ENCODE peak calls at places on chromosomes 1 and 21, in five cellular contexts. One of them, this sample, is unnamed.

GRCh38 chr1:215793210-215793609 is 226.1 kb downstream of the KCTD3 start:
- DNase-seq in stimulated activated CD8-positive, alpha-beta memory T cell treated with anti-CD3 and anti-CD28 coated beads, Interleukin-15, amount 100 ng/mL, for 48 hours: no peak
- DNase-seq in NCI-H1417: no peak
- DNase-seq in NCI-H1092 treated with DMSO at 0.1 percent for 48 hours: peak
- DNase-seq in activated T-cell treated with anti-CD3 and anti-CD28 coated beads, Interleukin-2, amount 50 U/mL, for 4 hours: no peak
- DNase-seq in this sample: peak

GRCh38 chr1:24908591-24909259 is 21.4 kb downstream of the RUNX3 start:
- DNase-seq in NCI-H1417: no peak
- DNase-seq in stimulated activated CD8-positive, alpha-beta memory T cell treated with anti-CD3 and anti-CD28 coated beads, Interleukin-15, amount 100 ng/mL, for 48 hours: no peak
- DNase-seq in activated T-cell treated with anti-CD3 and anti-CD28 coated beads, Interleukin-2, amount 50 U/mL, for 4 hours: no peak
- DNase-seq in NCI-H1092 treated with DMSO at 0.1 percent for 48 hours: no peak
- DNase-seq in this sample: no peak

GRCh38 chr1:228208831-228209524 is 1.1 kb downstream of the OBSCN start:
- DNase-seq in NCI-H1417: no peak
- DNase-seq in stimulated activated CD8-positive, alpha-beta memory T cell treated with anti-CD3 and anti-CD28 coated beads, Interleukin-15, amount 100 ng/mL, for 48 hours: no peak
- DNase-seq in NCI-H1092 treated with DMSO at 0.1 percent for 48 hours: no peak
- DNase-seq in activated T-cell treated with anti-CD3 and anti-CD28 coated beads, Interleukin-2, amount 50 U/mL, for 4 hours: no peak
- DNase-seq in this sample: no peak

GRCh38 chr1:19448491-19449439 is 36.6 kb downstream of the CAPZB start:
- DNase-seq in activated T-cell treated with anti-CD3 and anti-CD28 coated beads, Interleukin-2, amount 50 U/mL, for 4 hours: no peak
- DNase-seq in NCI-H1092 treated with DMSO at 0.1 percent for 48 hours: no peak
- DNase-seq in NCI-H1417: no peak
- DNase-seq in stimulated activated CD8-positive, alpha-beta memory T cell treated with anti-CD3 and anti-CD28 coated beads, Interleukin-15, amount 100 ng/mL, for 48 hours: no peak
- DNase-seq in this sample: peak

GRCh38 chr1:168752171-168752570 is 23.2 kb upstream of the DPT start:
- DNase-seq in NCI-H1417: peak
- DNase-seq in stimulated activated CD8-positive, alpha-beta memory T cell treated with anti-CD3 and anti-CD28 coated beads, Interleukin-15, amount 100 ng/mL, for 48 hours: no peak
- DNase-seq in activated T-cell treated with anti-CD3 and anti-CD28 coated beads, Interleukin-2, amount 50 U/mL, for 4 hours: no peak
- DNase-seq in NCI-H1092 treated with DMSO at 0.1 percent for 48 hours: no peak
- DNase-seq in this sample: peak

GRCh38 chr1:198556969-198557368 is 16.5 kb upstream of the ATP6V1G3 start:
- DNase-seq in NCI-H1417: no peak
- DNase-seq in NCI-H1092 treated with DMSO at 0.1 percent for 48 hours: no peak
- DNase-seq in activated T-cell treated with anti-CD3 and anti-CD28 coated beads, Interleukin-2, amount 50 U/mL, for 4 hours: peak
- DNase-seq in stimulated activated CD8-positive, alpha-beta memory T cell treated with anti-CD3 and anti-CD28 coated beads, Interleukin-15, amount 100 ng/mL, for 48 hours: peak
- DNase-seq in this sample: no peak

GRCh38 chr1:194209920-194210319 is 1023.5 kb upstream of the B3GALT2 start:
- DNase-seq in NCI-H1417: no peak
- DNase-seq in activated T-cell treated with anti-CD3 and anti-CD28 coated beads, Interleukin-2, amount 50 U/mL, for 4 hours: no peak
- DNase-seq in NCI-H1092 treated with DMSO at 0.1 percent for 48 hours: no peak
- DNase-seq in stimulated activated CD8-positive, alpha-beta memory T cell treated with anti-CD3 and anti-CD28 coated beads, Interleukin-15, amount 100 ng/mL, for 48 hours: no peak
- DNase-seq in this sample: no peak

GRCh38 chr1:117952386-117952785 is 22.8 kb downstream of the WDR3 start:
- DNase-seq in stimulated activated CD8-positive, alpha-beta memory T cell treated with anti-CD3 and anti-CD28 coated beads, Interleukin-15, amount 100 ng/mL, for 48 hours: no peak
- DNase-seq in activated T-cell treated with anti-CD3 and anti-CD28 coated beads, Interleukin-2, amount 50 U/mL, for 4 hours: no peak
- DNase-seq in NCI-H1417: no peak
- DNase-seq in NCI-H1092 treated with DMSO at 0.1 percent for 48 hours: no peak
- DNase-seq in this sample: no peak

GRCh38 chr1:48853006-48853405 is 76.3 kb upstream of the BEND5 start:
- DNase-seq in NCI-H1092 treated with DMSO at 0.1 percent for 48 hours: no peak
- DNase-seq in NCI-H1417: no peak
- DNase-seq in stimulated activated CD8-positive, alpha-beta memory T cell treated with anti-CD3 and anti-CD28 coated beads, Interleukin-15, amount 100 ng/mL, for 48 hours: no peak
- DNase-seq in activated T-cell treated with anti-CD3 and anti-CD28 coated beads, Interleukin-2, amount 50 U/mL, for 4 hours: no peak
- DNase-seq in this sample: no peak

GRCh38 chr1:179788259-179788658 is 45.2 kb downstream of the FAM163A start:
- DNase-seq in NCI-H1417: no peak
- DNase-seq in NCI-H1092 treated with DMSO at 0.1 percent for 48 hours: no peak
- DNase-seq in activated T-cell treated with anti-CD3 and anti-CD28 coated beads, Interleukin-2, amount 50 U/mL, for 4 hours: no peak
- DNase-seq in stimulated activated CD8-positive, alpha-beta memory T cell treated with anti-CD3 and anti-CD28 coated beads, Interleukin-15, amount 100 ng/mL, for 48 hours: no peak
- DNase-seq in this sample: no peak

GRCh38 chr1:68600049-68600661 is 103.3 kb upstream of the DEPDC1 start:
- DNase-seq in activated T-cell treated with anti-CD3 and anti-CD28 coated beads, Interleukin-2, amount 50 U/mL, for 4 hours: no peak
- DNase-seq in stimulated activated CD8-positive, alpha-beta memory T cell treated with anti-CD3 and anti-CD28 coated beads, Interleukin-15, amount 100 ng/mL, for 48 hours: no peak
- DNase-seq in NCI-H1092 treated with DMSO at 0.1 percent for 48 hours: no peak
- DNase-seq in NCI-H1417: peak
- DNase-seq in this sample: no peak

GRCh38 chr1:47507921-47508894 is 70.4 kb downstream of the FOXD2 start:
- DNase-seq in NCI-H1417: peak
- DNase-seq in NCI-H1092 treated with DMSO at 0.1 percent for 48 hours: peak
- DNase-seq in stimulated activated CD8-positive, alpha-beta memory T cell treated with anti-CD3 and anti-CD28 coated beads, Interleukin-15, amount 100 ng/mL, for 48 hours: peak
- DNase-seq in activated T-cell treated with anti-CD3 and anti-CD28 coated beads, Interleukin-2, amount 50 U/mL, for 4 hours: peak
- DNase-seq in this sample: no peak

GRCh38 chr21:45383111-45383614 is 21.8 kb upstream of the COL18A1 start:
- DNase-seq in activated T-cell treated with anti-CD3 and anti-CD28 coated beads, Interleukin-2, amount 50 U/mL, for 4 hours: no peak
- DNase-seq in NCI-H1417: no peak
- DNase-seq in stimulated activated CD8-positive, alpha-beta memory T cell treated with anti-CD3 and anti-CD28 coated beads, Interleukin-15, amount 100 ng/mL, for 48 hours: no peak
- DNase-seq in NCI-H1092 treated with DMSO at 0.1 percent for 48 hours: no peak
- DNase-seq in this sample: no peak

GRCh38 chr1:184056921-184057496 is 5.5 kb downstream of the TSEN15 start:
- DNase-seq in stimulated activated CD8-positive, alpha-beta memory T cell treated with anti-CD3 and anti-CD28 coated beads, Interleukin-15, amount 100 ng/mL, for 48 hours: no peak
- DNase-seq in NCI-H1092 treated with DMSO at 0.1 percent for 48 hours: no peak
- DNase-seq in NCI-H1417: no peak
- DNase-seq in activated T-cell treated with anti-CD3 and anti-CD28 coated beads, Interleukin-2, amount 50 U/mL, for 4 hours: no peak
- DNase-seq in this sample: peak

GRCh38 chr1:152745289-152745704 is 12.5 kb upstream of the KPRP start:
- DNase-seq in NCI-H1417: peak
- DNase-seq in activated T-cell treated with anti-CD3 and anti-CD28 coated beads, Interleukin-2, amount 50 U/mL, for 4 hours: no peak
- DNase-seq in NCI-H1092 treated with DMSO at 0.1 percent for 48 hours: no peak
- DNase-seq in stimulated activated CD8-positive, alpha-beta memory T cell treated with anti-CD3 and anti-CD28 coated beads, Interleukin-15, amount 100 ng/mL, for 48 hours: no peak
- DNase-seq in this sample: no peak

GRCh38 chr1:46302091-46303037 is 1.1 kb downstream of the LRRC41 start:
- DNase-seq in activated T-cell treated with anti-CD3 and anti-CD28 coated beads, Interleukin-2, amount 50 U/mL, for 4 hours: peak
- DNase-seq in NCI-H1092 treated with DMSO at 0.1 percent for 48 hours: no peak
- DNase-seq in stimulated activated CD8-positive, alpha-beta memory T cell treated with anti-CD3 and anti-CD28 coated beads, Interleukin-15, amount 100 ng/mL, for 48 hours: peak
- DNase-seq in NCI-H1417: peak
- DNase-seq in this sample: peak

GRCh38 chr1:230507671-230508407 is 81.7 kb upstream of the PGBD5 start:
- DNase-seq in NCI-H1092 treated with DMSO at 0.1 percent for 48 hours: peak
- DNase-seq in activated T-cell treated with anti-CD3 and anti-CD28 coated beads, Interleukin-2, amount 50 U/mL, for 4 hours: no peak
- DNase-seq in NCI-H1417: no peak
- DNase-seq in stimulated activated CD8-positive, alpha-beta memory T cell treated with anti-CD3 and anti-CD28 coated beads, Interleukin-15, amount 100 ng/mL, for 48 hours: no peak
- DNase-seq in this sample: peak

GRCh38 chr1:43299101-43299500 is 1.7 kb upstream of the TIE1 start:
- DNase-seq in NCI-H1092 treated with DMSO at 0.1 percent for 48 hours: no peak
- DNase-seq in NCI-H1417: no peak
- DNase-seq in activated T-cell treated with anti-CD3 and anti-CD28 coated beads, Interleukin-2, amount 50 U/mL, for 4 hours: no peak
- DNase-seq in stimulated activated CD8-positive, alpha-beta memory T cell treated with anti-CD3 and anti-CD28 coated beads, Interleukin-15, amount 100 ng/mL, for 48 hours: no peak
- DNase-seq in this sample: no peak

GRCh38 chr1:177511036-177511435 is 340.3 kb downstream of the BRINP2 start:
- DNase-seq in activated T-cell treated with anti-CD3 and anti-CD28 coated beads, Interleukin-2, amount 50 U/mL, for 4 hours: no peak
- DNase-seq in stimulated activated CD8-positive, alpha-beta memory T cell treated with anti-CD3 and anti-CD28 coated beads, Interleukin-15, amount 100 ng/mL, for 48 hours: no peak
- DNase-seq in NCI-H1092 treated with DMSO at 0.1 percent for 48 hours: no peak
- DNase-seq in NCI-H1417: no peak
- DNase-seq in this sample: no peak

GRCh38 chr1:10671551-10672375 is 124.7 kb downstream of the CASZ1 start:
- DNase-seq in stimulated activated CD8-positive, alpha-beta memory T cell treated with anti-CD3 and anti-CD28 coated beads, Interleukin-15, amount 100 ng/mL, for 48 hours: no peak
- DNase-seq in activated T-cell treated with anti-CD3 and anti-CD28 coated beads, Interleukin-2, amount 50 U/mL, for 4 hours: no peak
- DNase-seq in NCI-H1092 treated with DMSO at 0.1 percent for 48 hours: no peak
- DNase-seq in NCI-H1417: peak
- DNase-seq in this sample: no peak

GRCh38 chr1:43305926-43306687 is 5.3 kb downstream of the TIE1 start:
- DNase-seq in activated T-cell treated with anti-CD3 and anti-CD28 coated beads, Interleukin-2, amount 50 U/mL, for 4 hours: no peak
- DNase-seq in stimulated activated CD8-positive, alpha-beta memory T cell treated with anti-CD3 and anti-CD28 coated beads, Interleukin-15, amount 100 ng/mL, for 48 hours: no peak
- DNase-seq in NCI-H1417: no peak
- DNase-seq in NCI-H1092 treated with DMSO at 0.1 percent for 48 hours: no peak
- DNase-seq in this sample: no peak

GRCh38 chr1:180909005-180909414 is 3.7 kb upstream of the KIAA1614 start:
- DNase-seq in stimulated activated CD8-positive, alpha-beta memory T cell treated with anti-CD3 and anti-CD28 coated beads, Interleukin-15, amount 100 ng/mL, for 48 hours: no peak
- DNase-seq in activated T-cell treated with anti-CD3 and anti-CD28 coated beads, Interleukin-2, amount 50 U/mL, for 4 hours: no peak
- DNase-seq in NCI-H1092 treated with DMSO at 0.1 percent for 48 hours: no peak
- DNase-seq in NCI-H1417: no peak
- DNase-seq in this sample: no peak

GRCh38 chr1:218299416-218299815 is 14.3 kb downstream of the RRP15 start:
- DNase-seq in NCI-H1092 treated with DMSO at 0.1 percent for 48 hours: peak
- DNase-seq in NCI-H1417: peak
- DNase-seq in stimulated activated CD8-positive, alpha-beta memory T cell treated with anti-CD3 and anti-CD28 coated beads, Interleukin-15, amount 100 ng/mL, for 48 hours: no peak
- DNase-seq in activated T-cell treated with anti-CD3 and anti-CD28 coated beads, Interleukin-2, amount 50 U/mL, for 4 hours: no peak
- DNase-seq in this sample: peak

GRCh38 chr1:241408170-241408569 is 51.2 kb upstream of the RGS7 start:
- DNase-seq in NCI-H1092 treated with DMSO at 0.1 percent for 48 hours: peak
- DNase-seq in stimulated activated CD8-positive, alpha-beta memory T cell treated with anti-CD3 and anti-CD28 coated beads, Interleukin-15, amount 100 ng/mL, for 48 hours: no peak
- DNase-seq in NCI-H1417: no peak
- DNase-seq in activated T-cell treated with anti-CD3 and anti-CD28 coated beads, Interleukin-2, amount 50 U/mL, for 4 hours: no peak
- DNase-seq in this sample: no peak

GRCh38 chr1:221801773-221802516 is 60.1 kb upstream of the DUSP10 start:
- DNase-seq in NCI-H1092 treated with DMSO at 0.1 percent for 48 hours: no peak
- DNase-seq in activated T-cell treated with anti-CD3 and anti-CD28 coated beads, Interleukin-2, amount 50 U/mL, for 4 hours: no peak
- DNase-seq in stimulated activated CD8-positive, alpha-beta memory T cell treated with anti-CD3 and anti-CD28 coated beads, Interleukin-15, amount 100 ng/mL, for 48 hours: no peak
- DNase-seq in NCI-H1417: no peak
- DNase-seq in this sample: peak

GRCh38 chr1:32031578-32032286 is 18.1 kb downstream of the KHDRBS1 start:
- DNase-seq in stimulated activated CD8-positive, alpha-beta memory T cell treated with anti-CD3 and anti-CD28 coated beads, Interleukin-15, amount 100 ng/mL, for 48 hours: no peak
- DNase-seq in NCI-H1092 treated with DMSO at 0.1 percent for 48 hours: no peak
- DNase-seq in activated T-cell treated with anti-CD3 and anti-CD28 coated beads, Interleukin-2, amount 50 U/mL, for 4 hours: no peak
- DNase-seq in NCI-H1417: no peak
- DNase-seq in this sample: no peak

GRCh38 chr1:7594002-7594713 is 176.9 kb upstream of the VAMP3 start:
- DNase-seq in activated T-cell treated with anti-CD3 and anti-CD28 coated beads, Interleukin-2, amount 50 U/mL, for 4 hours: no peak
- DNase-seq in NCI-H1092 treated with DMSO at 0.1 percent for 48 hours: no peak
- DNase-seq in NCI-H1417: peak
- DNase-seq in stimulated activated CD8-positive, alpha-beta memory T cell treated with anti-CD3 and anti-CD28 coated beads, Interleukin-15, amount 100 ng/mL, for 48 hours: no peak
- DNase-seq in this sample: no peak

This sample was measured in Caki2.